ENCODE peak calls at places on chromosomes 12 and 14, in six cellular contexts. D is HepG2, T is HL-60, K is K562, X is GM12878, A is H1. O is an unnamed sample.
A peak's percentile ranks its signal among the peaks of the same experiment; 100 is the strongest.

GRCh38 chr14:92254786-92255185 is 68.2 kb upstream of the SLC24A4 start:
- DNase-seq in D (no peak), T (no peak), K (no peak), X (no peak), A (peak; percentile 71), O (no peak)

GRCh38 chr14:104984056-104984894 is 1.3 kb upstream of the CLBA1 start:
- DNase-seq in D (no peak), T (no peak), K (no peak), X (no peak), A (no peak), O (no peak)

GRCh38 chr12:128966411-128966810 is 113.1 kb downstream of the GLT1D1 start:
- DNase-seq in D (no peak), T (peak; percentile 45), K (no peak), X (no peak), A (no peak), O (no peak)

GRCh38 chr12:89225401-89225800 is 126.9 kb downstream of the DUSP6 start:
- DNase-seq in D (no peak), T (no peak), K (no peak), X (no peak), A (no peak), O (no peak)

GRCh38 chr12:12839886-12840285 is 26.7 kb downstream of the DDX47 start:
- DNase-seq in D (no peak), T (no peak), K (no peak), X (no peak), A (no peak), O (no peak)

GRCh38 chr12:121345151-121345810 is 6.9 kb downstream of the ANAPC5 start:
- DNase-seq in D (no peak), T (no peak), K (no peak), X (no peak), A (no peak), O (no peak)

GRCh38 chr12:121128908-121129704 is 3.6 kb upstream of the P2RX7 start:
- DNase-seq in D (peak; percentile 78), T (peak; percentile 93), K (peak; percentile 88), X (peak; percentile 99), A (peak; percentile 53), O (peak; percentile 29)

GRCh38 chr12:7916936-7917335 is 19.1 kb downstream of the SLC2A3 start:
- DNase-seq in D (no peak), T (no peak), K (no peak), X (no peak), A (no peak), O (no peak)

GRCh38 chr12:96210376-96211055 is 16.3 kb downstream of the ELK3 start:
- DNase-seq in D (no peak), T (no peak), K (no peak), X (no peak), A (no peak), O (no peak)

GRCh38 chr14:76293923-76294322 is 82.0 kb upstream of the ESRRB start:
- DNase-seq in D (peak; percentile 73), T (no peak), K (no peak), X (no peak), A (peak; percentile 28), O (no peak)

GRCh38 chr14:36315159-36315853 is 5.1 kb downstream of the MBIP start:
- DNase-seq in D (no peak), T (no peak), K (no peak), X (peak; percentile 7), A (no peak), O (no peak)

GRCh38 chr14:40119321-40119720 is 687.1 kb upstream of the FBXO33 start:
- DNase-seq in D (no peak), T (no peak), K (no peak), X (no peak), A (no peak), O (no peak)

GRCh38 chr14:22660654-22661053 is 16.5 kb upstream of the OR6J1 start:
- DNase-seq in D (no peak), T (no peak), K (no peak), X (no peak), A (no peak), O (no peak)

GRCh38 chr14:22656226-22656625 is 12.1 kb upstream of the OR6J1 start:
- DNase-seq in D (no peak), T (no peak), K (no peak), X (no peak), A (no peak), O (no peak)

GRCh38 chr14:22658951-22659350 is 14.8 kb upstream of the OR6J1 start:
- DNase-seq in D (no peak), T (no peak), K (no peak), X (no peak), A (no peak), O (no peak)

GRCh38 chr14:22656945-22657711 is 13.0 kb upstream of the OR6J1 start:
- DNase-seq in D (no peak), T (no peak), K (no peak), X (no peak), A (no peak), O (no peak)

GRCh38 chr14:22657861-22658260 is 13.7 kb upstream of the OR6J1 start:
- DNase-seq in D (peak; percentile 59), T (no peak), K (peak; percentile 27), X (no peak), A (no peak), O (no peak)
- TF ChIP-seq CTCF in D (peak; percentile 79), T (peak; percentile 14), K (peak; percentile 60), X (peak; percentile 33), A (no peak), O (no peak)

DNA sequence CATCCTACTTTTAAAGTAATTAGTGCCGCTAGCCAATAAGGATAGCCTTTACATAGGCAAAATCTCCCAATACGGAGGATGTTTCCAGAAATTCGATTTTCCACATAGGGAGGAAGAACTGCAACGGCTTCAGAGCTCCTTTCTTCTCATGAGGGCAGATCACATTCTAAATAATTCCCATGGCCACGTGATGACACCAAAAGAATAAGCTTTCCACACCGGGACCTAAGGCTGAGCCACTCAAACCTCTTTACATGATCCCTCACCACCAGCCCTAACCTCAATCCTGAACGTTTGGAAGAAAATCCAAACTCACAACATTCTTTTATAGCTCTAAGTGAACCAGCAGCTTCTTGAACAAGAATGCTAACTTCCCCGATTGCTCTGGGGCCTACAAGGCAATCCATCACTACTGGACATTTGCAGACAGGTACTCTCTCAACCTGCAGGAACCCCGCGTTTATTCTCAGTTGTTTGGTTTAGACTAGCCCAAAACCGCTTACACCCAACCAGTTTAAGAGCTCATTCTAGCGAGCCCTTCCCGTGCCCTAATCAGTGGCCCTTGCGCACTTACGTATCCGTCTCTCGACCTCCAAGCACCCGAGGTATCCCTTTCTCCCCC is 879 bp downstream of the CAPRIN2 start:
- DNase-seq in D (no peak), T (no peak), K (no peak), X (no peak), A (no peak), O (peak; percentile 20)
- TF ChIP-seq GABPA in D (no peak), T (no peak), K (no peak), X (no peak), A (no peak), O (no peak)

DNA sequence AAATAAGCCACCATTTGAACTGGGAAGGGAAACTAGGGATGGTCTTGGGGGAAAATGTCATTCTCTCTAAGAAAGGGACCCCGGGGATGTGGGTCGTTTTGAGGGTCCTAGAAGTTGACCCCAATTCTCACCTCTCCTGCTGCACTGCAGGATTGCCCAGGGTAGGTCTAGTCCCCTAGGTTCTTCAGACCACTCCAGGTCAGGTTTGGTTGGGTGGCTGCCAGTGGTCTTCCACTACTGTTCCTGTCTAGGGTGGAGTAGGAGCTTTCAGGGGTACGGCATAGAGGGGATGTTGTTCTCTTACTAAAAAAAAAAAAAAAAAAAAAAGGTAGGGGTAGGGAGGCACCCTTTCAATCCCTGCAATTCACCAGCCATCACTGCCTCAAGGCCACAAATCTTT is 7.3 kb downstream of the HOXC8 start:
- DNase-seq in D (no peak), T (no peak), K (no peak), X (no peak), A (no peak), O (no peak)
- TF ChIP-seq CTCF in D (no peak), T (no peak), K (no peak), X (no peak), A (no peak), O (no peak)

DNA sequence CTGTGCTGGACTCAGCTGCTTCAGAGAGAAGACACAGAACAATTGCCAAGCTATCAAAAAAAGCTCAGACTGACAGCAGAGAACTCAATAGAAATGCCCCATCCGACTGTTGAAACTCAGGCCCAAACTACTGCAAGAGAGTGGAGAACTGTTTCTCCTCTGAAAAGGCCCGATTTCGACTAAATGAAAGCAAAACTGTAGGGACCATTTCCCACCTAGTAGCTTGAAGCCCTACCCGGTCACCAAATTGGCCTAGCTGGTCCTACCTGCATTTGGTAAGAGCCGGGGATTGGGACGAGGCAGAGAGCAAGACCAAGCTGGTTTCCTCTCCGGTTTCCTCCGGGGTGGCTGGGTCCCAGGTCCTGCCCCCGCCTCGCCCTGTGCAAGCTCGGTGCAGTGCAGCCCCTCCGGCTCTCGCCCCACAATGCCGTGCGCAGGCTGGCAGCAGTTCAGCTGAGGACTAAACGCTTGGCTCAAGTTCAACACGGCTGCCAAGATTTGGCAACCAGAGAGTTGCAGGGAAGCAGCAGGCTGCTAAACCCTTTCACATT is 1180.6 kb downstream of the VRK1 start:
- DNase-seq in D (no peak), T (no peak), K (no peak), X (no peak), A (peak; percentile 43), O (peak; percentile 60)
- TF ChIP-seq GABPA in D (no peak), T (no peak), K (no peak), X (no peak), A (no peak), O (no peak)

DNA sequence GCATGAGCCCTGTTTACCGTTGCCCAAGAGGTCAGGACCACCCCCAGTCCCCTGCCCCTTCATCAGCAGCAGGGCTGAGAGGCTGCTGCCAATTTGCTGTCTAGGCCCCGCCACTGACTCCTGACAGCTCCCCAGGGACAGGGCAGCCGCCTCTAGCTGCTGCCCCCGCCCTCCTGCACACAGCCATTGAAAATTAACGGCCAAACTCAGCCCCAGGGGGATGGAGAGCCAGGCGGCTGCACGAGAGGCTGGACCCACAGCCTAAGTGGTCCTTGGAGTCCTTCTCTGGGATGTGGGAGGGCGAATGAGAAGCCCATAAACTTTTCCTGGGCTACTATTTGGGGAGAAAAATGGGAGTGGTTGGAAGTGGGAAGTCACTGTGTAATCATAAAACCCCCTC is 4.6 kb downstream of the FOXN4 start:
- DNase-seq in D (no peak), T (no peak), K (no peak), X (no peak), A (no peak), O (peak; percentile 60)
- TF ChIP-seq CTCF in D (no peak), T (no peak), K (no peak), X (no peak), A (no peak), O (no peak)

GRCh38 chr12:85784096-85784720 is 52.0 kb downstream of the RASSF9 start:
- DNase-seq in D (no peak), T (no peak), K (no peak), X (no peak), A (no peak), O (no peak)
- TF ChIP-seq GABPA in D (no peak), T (no peak), K (no peak), X (no peak), A (no peak), O (no peak)

GRCh38 chr12:104823985-104824441 is 134.1 kb downstream of the SLC41A2 start:
- DNase-seq in D (no peak), T (peak; percentile 42), K (peak; percentile 23), X (no peak), A (no peak), O (no peak)

GRCh38 chr12:104828015-104828414 is 130.1 kb downstream of the SLC41A2 start:
- DNase-seq in D (no peak), T (no peak), K (no peak), X (no peak), A (no peak), O (no peak)

GRCh38 chr12:104825408-104825807 is 132.7 kb downstream of the SLC41A2 start:
- DNase-seq in D (no peak), T (no peak), K (peak; percentile 31), X (no peak), A (no peak), O (no peak)

GRCh38 chr12:104827587-104827986 is 130.5 kb downstream of the SLC41A2 start:
- DNase-seq in D (no peak), T (no peak), K (peak; percentile 17), X (no peak), A (peak; percentile 81), O (no peak)
- TF ChIP-seq CTCF in D (no peak), T (no peak), K (peak; percentile 63), X (peak; percentile 42), A (peak; percentile 69), O (peak; percentile 30)

O was measured in SK-N-SH.